ENCODE peak calls at places on chromosomes 6 and 20, in nine cellular contexts. Q, E, L, A, P, F, S, C and G are unnamed samples.

GRCh38 chr6:6565488-6565887 is 23.0 kb upstream of the LY86 start:
- DNase-seq in Q (peak), E (no peak), L (no peak), A (no peak), P (no peak), F (no peak), S (no peak), C (no peak), G (no peak)

GRCh38 chr6:146878564-146879343 is 280.0 kb downstream of the ADGB start:
- DNase-seq in Q (no peak), E (no peak), L (no peak), A (no peak), P (no peak), F (no peak), S (no peak), C (no peak), G (no peak)

GRCh38 chr6:1561355-1561754 is 48.4 kb upstream of the FOXC1 start:
- DNase-seq in Q (no peak), E (no peak), L (no peak), A (no peak), P (no peak), F (no peak), S (no peak), C (no peak), G (no peak)

GRCh38 chr6:144883915-144884314 is 598.8 kb downstream of the UTRN start:
- DNase-seq in Q (no peak), E (no peak), L (no peak), A (no peak), P (no peak), F (no peak), S (no peak), C (no peak), G (no peak)

GRCh38 chr6:137571854-137572253 is 77.7 kb upstream of the OLIG3 start:
- DNase-seq in Q (no peak), E (peak), L (peak), A (peak), P (peak), F (peak), S (peak), C (peak), G (peak)

GRCh38 chr6:67608099-67608749 is 1026.9 kb upstream of the ADGRB3 start:
- DNase-seq in Q (peak), E (no peak), L (no peak), A (no peak), P (no peak), F (no peak), S (no peak), C (no peak), G (no peak)

GRCh38 chr20:58651823-58652605 is 931 bp downstream of the STX16 start:
- DNase-seq in Q (no peak), E (peak), L (peak), A (peak), P (peak), F (peak), S (peak), C (peak), G (peak)

GRCh38 chr20:3808141-3808479 is 12.0 kb downstream of the CDC25B start:
- DNase-seq in Q (no peak), E (no peak), L (peak), A (peak), P (peak), F (no peak), S (no peak), C (peak), G (no peak)

GRCh38 chr6:99553888-99554287 is 14.6 kb downstream of the CCNC start:
- DNase-seq in Q (no peak), E (no peak), L (no peak), A (no peak), P (no peak), F (no peak), S (no peak), C (no peak), G (no peak)

GRCh38 chr20:17443326-17443858 is 87.8 kb downstream of the BFSP1 start:
- DNase-seq in Q (no peak), E (no peak), L (no peak), A (no peak), P (no peak), F (no peak), S (no peak), C (no peak), G (no peak)